ENCODE peak calls at places on chromosomes 12 and 14, in eight cellular contexts. G, Z, U, J, R, M, N and Y are unnamed samples.

GRCh38 chr12:10088955-10089354 is 9.8 kb downstream of the CLEC1A start:
- DNase-seq in R (no peak), M (no peak), U (no peak), N (no peak), J (no peak), Z (no peak), G (no peak), Y (no peak)

GRCh38 chr12:46437411-46437810 is 64.8 kb upstream of the SLC38A2 start:
- DNase-seq in R (no peak), N (no peak), M (no peak), Z (no peak), J (no peak), U (no peak), G (no peak), Y (no peak)

GRCh38 chr12:13606290-13606689 is 375.1 kb downstream of the GRIN2B start:
- DNase-seq in U (no peak), J (no peak), G (no peak), N (no peak), Z (peak), M (no peak), R (no peak), Y (no peak)

GRCh38 chr12:32734952-32735351 is 20.7 kb downstream of the YARS2 start:
- DNase-seq in N (no peak), M (no peak), Z (no peak), U (no peak), G (no peak), J (no peak), R (no peak), Y (no peak)

GRCh38 chr14:51507556-51508511 is 143.9 kb upstream of the FRMD6 start:
- DNase-seq in M (no peak), N (peak), U (no peak), G (peak), J (no peak), R (peak), Z (no peak), Y (no peak)

GRCh38 chr12:104823985-104824441 is 134.1 kb downstream of the SLC41A2 start:
- DNase-seq in M (peak), G (no peak), Z (peak), N (no peak), U (peak), J (peak), R (no peak), Y (no peak)

GRCh38 chr12:129911437-129912049 is 7.7 kb upstream of the TMEM132D start:
- DNase-seq in G (peak), N (peak), U (no peak), M (peak), R (no peak), J (peak), Z (peak), Y (peak)

GRCh38 chr12:27973487-27973890 is 956 bp upstream of the PTHLH start:
- DNase-seq in U (no peak), R (peak), Z (no peak), M (no peak), N (no peak), G (no peak), J (peak), Y (no peak)

GRCh38 chr12:28583771-28584261 is 393.6 kb downstream of the CCDC91 start:
- DNase-seq in G (no peak), J (peak), R (peak), U (no peak), Z (peak), N (no peak), M (no peak), Y (no peak)

GRCh38 chr12:48881652-48882324 is 16.1 kb upstream of the RND1 start:
- DNase-seq in J (no peak), R (no peak), G (no peak), M (no peak), U (no peak), N (no peak), Z (no peak), Y (no peak)

GRCh38 chr12:48880647-48881046 is 15.0 kb upstream of the RND1 start:
- DNase-seq in J (no peak), U (no peak), R (no peak), Z (no peak), G (no peak), N (no peak), M (no peak), Y (no peak)

GRCh38 chr12:48882972-48883304 is 17.3 kb upstream of the RND1 start:
- DNase-seq in N (no peak), J (no peak), U (no peak), R (no peak), G (no peak), Z (no peak), M (no peak), Y (no peak)

GRCh38 chr12:48882325-48882687 is 16.6 kb upstream of the RND1 start:
- DNase-seq in J (peak), U (no peak), N (peak), Z (no peak), R (peak), M (peak), G (no peak), Y (no peak)

DNA sequence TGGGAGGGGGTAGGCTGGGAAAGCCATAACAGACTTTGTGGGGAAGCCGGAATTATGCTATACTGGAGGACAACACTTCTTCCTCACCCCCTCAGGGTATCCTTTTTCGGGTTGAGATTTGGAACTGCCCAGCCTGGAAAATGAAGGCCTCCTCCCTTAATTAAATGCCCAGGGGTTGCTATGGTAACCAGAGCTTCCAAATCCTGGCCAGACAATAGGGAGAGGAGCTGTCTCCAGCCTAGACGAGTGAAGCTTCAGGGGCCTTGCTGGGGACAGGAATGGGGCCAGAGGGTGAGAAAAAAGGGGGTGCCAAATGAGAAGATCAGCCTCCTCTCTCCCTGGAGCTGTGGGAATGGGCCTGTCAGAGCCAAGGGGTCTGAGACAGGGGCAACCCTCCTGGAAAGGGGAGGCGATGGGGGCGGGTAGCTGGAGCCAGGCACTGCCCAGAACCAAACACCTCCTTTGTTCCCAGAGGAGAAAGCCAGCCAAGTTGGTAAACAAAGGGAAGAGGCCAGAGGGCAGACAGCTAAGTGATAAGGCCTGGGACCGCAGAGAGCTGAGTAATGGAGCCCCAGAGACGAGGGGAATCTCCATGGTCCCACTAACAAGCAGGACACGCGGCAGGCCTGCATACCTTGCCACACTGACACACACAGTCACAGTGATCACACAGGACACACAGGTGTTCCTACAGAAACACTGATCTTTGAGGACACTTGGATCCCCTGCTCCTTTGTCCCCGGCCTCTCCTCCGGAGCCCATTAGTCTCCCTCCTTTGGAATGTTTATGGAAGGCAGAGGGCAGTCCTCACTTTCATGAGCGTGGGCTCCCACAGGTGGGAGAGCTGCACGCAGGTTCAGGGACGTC is 17.9 kb upstream of the RND1 start:
- DNase-seq in R (peak), Z (no peak), J (peak), N (peak), M (peak), U (no peak), G (no peak), Y (no peak)
- TF ChIP-seq POLR2A in R (no peak), Z (no peak), J (peak), N (no peak), M (no peak), U (no peak), G (no peak), Y (no peak)

GRCh38 chr14:64753999-64754398 is 49.8 kb downstream of the PLEKHG3 start:
- DNase-seq in Z (no peak), G (no peak), M (no peak), N (no peak), U (no peak), J (no peak), R (no peak), Y (no peak)
- H3K4me3 ChIP-seq in Z (no peak), G (no peak), M (no peak), N (no peak), U (no peak), J (no peak), R (no peak), Y (no peak)

GRCh38 chr12:53675701-53676607 is at the start of gene ATP5MC2:
- DNase-seq in R (peak), M (peak), N (peak), G (peak), U (peak), J (peak), Z (peak), Y (peak)
- TF ChIP-seq POLR2A in R (peak), M (no peak), N (peak), G (peak), U (peak), J (peak), Z (peak), Y (peak)

GRCh38 chr12:42097971-42098370 is 46.7 kb downstream of the GXYLT1 start:
- DNase-seq in Z (peak), M (no peak), U (no peak), N (no peak), J (no peak), R (no peak), G (no peak), Y (no peak)
- H3K4me3 ChIP-seq in Z (no peak), M (peak), U (no peak), N (no peak), J (no peak), R (no peak), G (no peak), Y (no peak)

DNA sequence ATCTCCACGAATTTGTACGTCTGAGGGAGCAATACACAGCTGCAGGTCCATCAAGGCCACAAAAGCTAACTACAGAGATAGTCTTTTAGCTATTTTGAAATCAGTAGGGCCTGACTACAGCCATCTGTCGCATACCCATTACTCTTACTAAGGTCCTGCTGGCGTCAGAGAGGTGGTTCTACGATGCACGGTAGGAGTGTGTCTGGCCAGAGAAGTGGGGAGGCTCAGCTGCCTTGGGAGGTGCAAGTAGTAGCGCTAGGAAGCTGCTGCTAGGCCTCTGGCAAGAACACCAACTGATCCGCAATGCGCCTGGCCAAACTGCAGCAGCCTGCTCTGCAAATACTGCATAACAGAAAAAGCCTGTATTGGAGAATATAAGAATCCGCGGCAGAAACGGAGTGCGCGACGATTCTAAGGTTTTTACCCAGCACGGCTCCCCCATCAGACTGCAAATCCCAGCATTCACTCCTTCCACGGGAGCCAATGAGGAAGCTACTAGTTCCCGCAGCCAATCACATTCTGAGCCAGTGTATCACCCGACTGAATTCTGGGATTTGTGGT is 743 bp upstream of the CAND1 start:
- DNase-seq in N (peak), Z (peak), J (peak), M (peak), R (peak), G (peak), U (peak), Y (peak)
- TF ChIP-seq POLR2A in N (peak), Z (peak), J (no peak), M (no peak), R (no peak), G (peak), U (peak), Y (no peak)

GRCh38 chr12:56462565-56462964 is 5.8 kb upstream of the SPRYD4 start:
- DNase-seq in U (no peak), M (no peak), Z (no peak), J (no peak), N (no peak), G (no peak), R (no peak), Y (no peak)
- H3K4me3 ChIP-seq in U (no peak), M (no peak), Z (no peak), J (no peak), N (no peak), G (no peak), R (no peak), Y (no peak)

DNA sequence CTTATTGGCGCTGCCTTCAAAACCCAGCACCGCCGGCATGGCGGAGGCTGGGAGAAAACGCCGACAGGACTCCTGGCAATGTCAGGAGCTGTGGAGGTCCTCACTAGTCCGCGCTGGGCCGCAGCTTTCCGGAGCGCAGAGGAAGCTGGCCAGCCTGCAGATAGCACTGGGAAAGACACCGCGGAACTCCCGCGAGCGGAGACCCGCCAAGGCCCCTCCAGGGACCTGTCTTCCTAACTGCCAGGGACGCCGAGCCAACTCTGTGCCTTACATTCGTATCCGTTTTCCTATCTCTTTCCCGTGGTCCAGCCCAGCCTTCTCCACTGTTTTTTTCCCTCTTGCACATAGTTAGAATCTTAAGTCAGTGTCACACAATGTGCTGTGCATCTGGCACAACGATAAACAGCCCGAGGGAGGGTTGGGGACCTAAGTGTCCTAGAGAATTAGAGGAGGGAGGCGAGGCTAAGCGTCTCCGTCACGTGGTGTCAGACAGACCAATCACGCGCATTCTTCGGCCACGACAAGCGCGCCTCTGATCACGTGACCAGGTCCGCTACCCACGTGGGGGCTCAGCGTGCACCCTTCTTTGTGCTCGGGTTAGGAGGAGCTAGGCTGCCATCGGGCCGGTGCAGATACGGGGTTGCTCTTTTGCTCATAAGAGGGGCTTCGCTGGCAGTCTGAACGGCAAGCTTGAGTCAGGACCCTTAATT is at the start of the genes APEX1 and OSGEP:
- DNase-seq in M (peak), Z (peak), R (peak), G (peak), J (peak), N (peak), U (peak), Y (peak)
- TF ChIP-seq POLR2A in M (no peak), Z (peak), R (peak), G (peak), J (peak), N (peak), U (peak), Y (peak)

DNA sequence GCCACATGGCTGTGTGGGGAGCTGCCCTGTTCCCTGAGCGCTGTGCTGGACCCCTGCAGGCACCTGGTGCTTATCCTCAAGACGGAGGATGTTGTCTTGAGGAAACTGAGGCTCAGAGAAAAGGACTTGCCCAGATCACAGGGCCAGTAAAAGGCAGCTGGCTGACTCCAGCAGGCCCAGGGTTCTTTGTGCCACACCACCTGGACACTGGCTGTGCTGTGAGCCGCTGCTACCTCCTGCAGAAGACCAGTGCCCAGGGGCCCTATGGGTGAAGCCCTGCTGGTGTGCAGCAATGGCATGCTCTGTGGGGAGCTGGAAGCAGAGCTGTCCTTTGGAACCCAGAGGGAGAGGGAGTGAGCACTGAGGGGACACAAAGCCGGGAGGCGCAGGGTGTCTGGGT is 75.9 kb downstream of the DDX51 start:
- DNase-seq in J (no peak), G (no peak), R (no peak), M (no peak), U (no peak), N (no peak), Z (no peak), Y (no peak)
- H3K4me3 ChIP-seq in J (no peak), G (no peak), R (no peak), M (no peak), U (no peak), N (no peak), Z (no peak), Y (no peak)